ENCODE peak calls at places on chromosomes 16 and 17, in four cellular contexts. W, J, Q and F are unnamed samples.

GRCh38 chr16:86462334-86463084 is 47.8 kb upstream of the FOXF1 start:
- DNase-seq in J (no peak), W (peak; percentile 99), Q (no peak), F (no peak)

GRCh38 chr17:71511266-71511995 is 609.4 kb upstream of the SOX9 start:
- DNase-seq in Q (no peak), W (peak; percentile 46), J (no peak), F (no peak)

GRCh38 chr16:54073356-54073755 is 213.2 kb downstream of the IRX3 start:
- DNase-seq in Q (no peak), W (no peak), J (no peak), F (no peak)

GRCh38 chr16:47262938-47263337 is 119.2 kb upstream of the NETO2 start:
- DNase-seq in J (no peak), Q (no peak), W (no peak), F (no peak)

GRCh38 chr17:18933102-18934058 is 18.6 kb upstream of the SLC5A10 start:
- DNase-seq in W (no peak), J (no peak), Q (no peak), F (no peak)

GRCh38 chr17:41415833-41416335 is 8.5 kb downstream of the KRT37 start:
- DNase-seq in W (peak; percentile 77), J (no peak), Q (no peak), F (no peak)

GRCh38 chr16:31874354-31875111 is 926 bp downstream of the ZNF267 start:
- DNase-seq in W (peak; percentile 66), Q (no peak), J (no peak), F (no peak)

GRCh38 chr16:66364959-66365306 is 1.6 kb upstream of the CDH5 start:
- DNase-seq in Q (no peak), W (no peak), J (no peak), F (no peak)

GRCh38 chr17:77366558-77367245 is 225.9 kb downstream of the SEC14L1 start:
- DNase-seq in W (peak; percentile 98), J (no peak), Q (no peak), F (no peak)

GRCh38 chr16:10941127-10941933 is 938 bp downstream of the DEXI start:
- DNase-seq in W (no peak), J (no peak), Q (no peak), F (no peak)